ENCODE peak calls at places on chromosomes 1 and 21, in four cellular contexts. C is prostate gland; S is HCT116; M is CD4-positive, CD25-positive, alpha-beta regulatory T cell. V is an unnamed sample.

GRCh38 chr1:229027622-229028182 is 243.2 kb upstream of the RAB4A start:
- DNase-seq in S (no peak), C (no peak), M (no peak), V (peak; percentile 79)

GRCh38 chr1:204602871-204603542 is 82.5 kb downstream of the LRRN2 start:
- DNase-seq in C (no peak), M (no peak), S (no peak), V (no peak)

GRCh38 chr1:31243451-31244286 is 4.0 kb upstream of the NKAIN1 start:
- DNase-seq in C (no peak), M (no peak), S (no peak), V (no peak)

GRCh38 chr1:243950166-243950565 is 100.1 kb upstream of the AKT3 start:
- DNase-seq in M (no peak), S (no peak), C (no peak), V (no peak)

GRCh38 chr1:224524679-224525078 is 90.1 kb upstream of the WDR26 start:
- DNase-seq in M (no peak), S (no peak), C (no peak), V (no peak)

GRCh38 chr1:248892590-248892989 is 13.4 kb upstream of the PGBD2 start:
- DNase-seq in M (no peak), C (no peak), S (no peak), V (no peak)

GRCh38 chr1:11499825-11500331 is 20.9 kb downstream of the DISP3 start:
- DNase-seq in M (no peak), S (no peak), C (no peak), V (no peak)

GRCh38 chr1:243407284-243408018 is 151.6 kb downstream of the SDCCAG8 start:
- DNase-seq in C (no peak), S (no peak), M (no peak), V (no peak)

GRCh38 chr1:43370564-43370963 is 2.8 kb upstream of the ELOVL1 start:
- DNase-seq in M (no peak), C (no peak), S (no peak), V (peak; percentile 60)

GRCh38 chr1:243582321-243582720 is 267.7 kb downstream of the AKT3 start:
- DNase-seq in S (no peak), C (no peak), M (no peak), V (no peak)

GRCh38 chr1:67274623-67275325 is 32.9 kb upstream of the IL12RB2 start:
- DNase-seq in S (no peak), M (no peak), C (no peak), V (no peak)

GRCh38 chr1:222042120-222042519 is 300.2 kb upstream of the DUSP10 start:
- DNase-seq in M (no peak), S (no peak), C (no peak), V (no peak)

GRCh38 chr1:2310332-2311183 is 80.8 kb downstream of the MORN1 start:
- DNase-seq in M (no peak), C (no peak), S (no peak), V (no peak)

GRCh38 chr1:247376659-247377058 is 39.3 kb upstream of the NLRP3 start:
- DNase-seq in C (no peak), S (no peak), M (no peak), V (peak; percentile 82)

GRCh38 chr1:223712184-223712855 is at the start of gene CAPN2:
- DNase-seq in M (peak; percentile 49), C (peak; percentile 78), S (no peak), V (peak; percentile 88)

GRCh38 chr21:45531393-45532215 is 10.6 kb downstream of the SLC19A1 start:
- DNase-seq in C (no peak), S (no peak), M (no peak), V (peak; percentile 45)

GRCh38 chr1:175269151-175269550 is 76.6 kb upstream of the KIAA0040 start:
- DNase-seq in C (no peak), M (no peak), S (peak; percentile 36), V (peak; percentile 47)

GRCh38 chr1:183609313-183609712 is 19.1 kb upstream of the NCF2 start:
- DNase-seq in M (no peak), C (no peak), S (no peak), V (peak; percentile 54)

GRCh38 chr21:33828083-33828482 is 87.5 kb downstream of the ATP5PO start:
- DNase-seq in M (no peak), C (no peak), S (no peak), V (no peak)

GRCh38 chr1:169321539-169321938 is 46.1 kb downstream of the NME7 start:
- DNase-seq in C (no peak), M (no peak), S (peak; percentile 28), V (no peak)

GRCh38 chr1:158371188-158371953 is 17.7 kb downstream of the CD1E start:
- DNase-seq in S (no peak), M (no peak), C (no peak), V (no peak)

GRCh38 chr1:221025391-221026355 is 146.4 kb downstream of the HLX start:
- DNase-seq in M (no peak), S (no peak), C (no peak), V (no peak)

GRCh38 chr1:66271904-66272254 is 262.1 kb upstream of the SGIP1 start:
- DNase-seq in M (no peak), C (peak; percentile 61), S (no peak), V (peak; percentile 57)

GRCh38 chr1:110375490-110375889 is 15.3 kb downstream of the SLC16A4 start:
- DNase-seq in C (no peak), S (no peak), M (no peak), V (no peak)

DNA sequence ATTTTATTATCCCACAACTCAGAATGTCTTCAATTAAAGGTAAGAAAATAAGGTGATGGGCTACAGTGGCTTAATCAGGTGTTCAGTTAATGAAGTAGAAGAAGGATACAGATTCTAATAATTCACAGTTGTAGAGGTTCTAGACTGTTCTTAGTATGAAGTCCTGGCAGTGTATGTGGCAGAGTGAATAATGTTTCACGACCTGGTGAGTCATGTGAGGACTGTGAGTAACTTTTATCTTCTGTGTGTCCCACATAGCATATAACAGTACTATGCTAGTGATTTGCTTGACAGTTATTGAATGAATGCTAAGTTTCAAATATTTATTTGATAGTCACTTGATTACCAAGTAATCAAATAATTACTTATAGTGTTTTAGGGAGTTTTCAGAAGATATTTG is 20.0 kb downstream of the SLC16A4 start:
- DNase-seq in M (no peak), S (no peak), C (no peak), V (no peak)
- H3K36me3 ChIP-seq in M (peaks cover 17% of the 10 kb centered on the region), S (peaks cover 23% of the 10 kb centered on the region), C (no peaks in the 10 kb centered on the region), V (peaks cover 54% of the 10 kb centered on the region)

GRCh38 chr1:21434394-21434793 is 5.5 kb upstream of the NBPF3 start:
- DNase-seq in M (no peak), C (no peak), S (no peak), V (no peak)

GRCh38 chr1:21436488-21437340 is 3.2 kb upstream of the NBPF3 start:
- DNase-seq in C (no peak), M (no peak), S (no peak), V (peak; percentile 88)

GRCh38 chr1:21439345-21439720 is 604 bp upstream of the NBPF3 start:
- DNase-seq in S (no peak), C (no peak), M (no peak), V (no peak)

GRCh38 chr1:21437341-21437640 is 2.6 kb upstream of the NBPF3 start:
- DNase-seq in C (no peak), M (no peak), S (no peak), V (no peak)

GRCh38 chr1:21435646-21436487 is 4.1 kb upstream of the NBPF3 start:
- DNase-seq in C (no peak), S (no peak), M (no peak), V (no peak)
- H3K4me3 ChIP-seq in C (no peak overlapping the region), S (no peak overlapping the region), M (no peak overlapping the region), V (no peak overlapping the region)

DNA sequence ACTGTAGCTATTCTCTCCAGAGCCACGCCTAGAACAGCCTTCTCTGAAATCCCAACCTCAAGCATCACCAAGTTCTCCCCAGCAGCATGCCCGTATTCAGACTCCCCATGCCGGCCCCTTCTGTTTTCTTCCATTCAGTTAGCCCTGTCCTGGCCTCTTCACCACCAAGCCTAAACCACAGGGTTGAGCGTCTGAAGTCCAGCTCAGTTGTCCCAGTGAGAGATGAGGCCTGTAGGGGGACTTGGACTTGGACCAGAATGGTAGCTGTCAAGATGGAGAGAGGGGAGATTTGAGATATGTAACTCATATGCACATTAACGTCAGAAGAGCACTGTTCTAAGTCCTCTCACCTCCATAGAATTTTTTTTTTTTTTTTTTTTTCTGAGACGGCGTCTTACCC is 5.5 kb upstream of the TMEM54 start:
- DNase-seq in C (no peak), M (no peak), S (no peak), V (no peak)
- H3K4me1 ChIP-seq in C (no peaks in the 10 kb centered on the region), M (peaks cover 2% of the 10 kb centered on the region), S (peaks cover 8% of the 10 kb centered on the region), V (no peaks in the 10 kb centered on the region)

DNA sequence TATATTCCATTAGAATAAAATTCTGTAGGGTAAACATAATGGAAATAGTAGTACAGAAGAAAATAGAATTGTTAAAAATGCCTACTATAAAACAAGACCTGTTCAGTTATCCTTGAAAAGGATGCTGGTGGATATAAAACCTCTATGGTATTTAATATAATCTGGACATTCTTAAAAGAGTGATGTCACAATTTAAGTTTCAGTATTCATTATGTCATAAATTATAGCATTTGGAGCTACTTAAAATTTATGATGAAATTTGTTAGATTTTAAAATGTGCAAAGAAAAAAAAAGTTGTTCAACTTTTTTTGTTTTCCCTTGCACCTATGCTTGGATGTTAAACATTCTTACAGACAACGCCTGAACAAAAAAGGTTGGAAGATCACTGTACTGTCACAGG is 50.3 kb downstream of the USP48 start:
- DNase-seq in M (no peak), S (no peak), C (no peak), V (no peak)
- H3K36me3 ChIP-seq in M (peaks cover 76% of the 10 kb centered on the region), S (peaks cover 8% of the 10 kb centered on the region), C (no peaks in the 10 kb centered on the region), V (peaks cover 80% of the 10 kb centered on the region)

GRCh38 chr1:167159782-167160181 is 60.9 kb upstream of the POU2F1 start:
- DNase-seq in C (no peak), S (no peak), M (no peak), V (no peak)
- H3K4me3 ChIP-seq in C (no peak overlapping the region), S (no peak overlapping the region), M (no peak overlapping the region), V (peak overlapping the region; percentile 30)

GRCh38 chr1:160207751-160208150 is 2.6 kb downstream of the PEA15 start:
- DNase-seq in S (no peak), C (no peak), M (no peak), V (no peak)

GRCh38 chr1:160208179-160209040 is 3.2 kb downstream of the PEA15 start:
- DNase-seq in M (no peak), C (no peak), S (no peak), V (no peak)

GRCh38 chr1:160209656-160210046 is 4.5 kb downstream of the PEA15 start:
- DNase-seq in S (no peak), C (no peak), M (no peak), V (no peak)

GRCh38 chr1:160210563-160210962 is 5.4 kb downstream of the PEA15 start:
- DNase-seq in M (no peak), C (no peak), S (no peak), V (no peak)

DNA sequence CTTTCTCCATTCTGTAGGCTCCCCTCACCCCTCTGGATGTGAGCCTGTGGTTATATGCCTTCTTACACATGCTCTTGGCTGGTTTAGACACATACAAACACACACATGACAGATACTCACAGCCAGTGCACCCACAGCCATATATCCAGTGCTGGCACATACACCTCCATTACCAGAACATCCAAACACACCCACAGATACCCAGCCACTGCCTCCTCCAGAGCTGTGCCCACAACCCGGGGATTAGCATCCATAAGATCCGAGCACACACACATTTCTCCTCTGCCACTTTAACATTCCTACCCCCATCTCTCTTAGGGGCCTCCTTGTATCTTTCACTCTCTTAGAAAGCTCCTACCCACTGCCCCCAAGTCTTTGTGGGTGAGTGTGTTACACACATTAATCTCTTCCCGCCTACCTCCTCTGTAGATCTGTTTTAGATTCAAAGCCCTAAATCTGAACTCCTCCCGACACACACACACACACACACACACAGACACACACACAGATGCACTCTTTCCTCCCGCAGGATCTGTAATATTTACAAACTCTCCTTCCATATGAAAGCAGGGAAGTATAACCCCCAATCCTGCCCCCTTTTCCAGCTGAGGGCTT is 4.0 kb downstream of the PEA15 start:
- DNase-seq in S (no peak), C (no peak), M (no peak), V (no peak)
- H3K4me1 ChIP-seq in S (peaks cover 12% of the 10 kb centered on the region), C (peaks cover 13% of the 10 kb centered on the region), M (peaks cover 14% of the 10 kb centered on the region), V (peaks cover 13% of the 10 kb centered on the region)